ENCODE peak calls at places on chromosome 9, in five cellular contexts. Z is NCI-H460; T is D721Med; G is activated T-cell treated with anti-CD3 and anti-CD28 coated beads, Interleukin-2, amount 50 U/mL, for 72 hours; K is T47D. N is an unnamed sample.

GRCh38 chr9:77092536-77092935 is 73.1 kb downstream of the FOXB2 start:
- DNase-seq in Z (peak; percentile 37), T (no peak), G (no peak), K (peak; percentile 4), N (no peak)

GRCh38 chr9:7150153-7150890 is 392.5 kb downstream of the KDM4C start:
- DNase-seq in Z (no peak), T (no peak), G (no peak), K (no peak), N (no peak)

GRCh38 chr9:87973791-87974292 is 491 bp downstream of the CDK20 start:
- DNase-seq in Z (no peak), T (no peak), G (no peak), K (no peak), N (no peak)

GRCh38 chr9:7967093-7967827 is 167.7 kb upstream of the DMAC1 start:
- DNase-seq in Z (no peak), T (no peak), G (no peak), K (no peak), N (no peak)

GRCh38 chr9:112917027-112917986 is 26.6 kb upstream of the SLC46A2 start:
- DNase-seq in Z (no peak), T (no peak), G (no peak), K (no peak), N (no peak)

GRCh38 chr9:131418143-131419028 is 24.5 kb downstream of the PRRC2B start:
- DNase-seq in Z (no peak), T (no peak), G (no peak), K (peak; percentile 80), N (peak; percentile 85)

GRCh38 chr9:95087659-95088242 is 229.8 kb downstream of the FANCC start:
- DNase-seq in Z (peak; percentile 19), T (no peak), G (no peak), K (peak; percentile 62), N (no peak)

GRCh38 chr9:34072410-34072809 is 23.7 kb upstream of the UBAP2 start:
- DNase-seq in Z (no peak), T (no peak), G (no peak), K (peak; percentile 91), N (peak; percentile 62)

GRCh38 chr9:107102011-107102410 is 181.1 kb upstream of the RAD23B start:
- DNase-seq in Z (no peak), T (no peak), G (no peak), K (no peak), N (no peak)

GRCh38 chr9:113463418-113464285 is at the start of gene RGS3:
- DNase-seq in Z (peak; percentile 62), T (no peak), G (no peak), K (peak; percentile 95), N (peak; percentile 32)

GRCh38 chr9:128383007-128383753 is 12.0 kb downstream of the URM1 start:
- DNase-seq in Z (no peak), T (peak; percentile 53), G (no peak), K (no peak), N (no peak)

GRCh38 chr9:20269620-20270019 is 352.7 kb downstream of the MLLT3 start:
- DNase-seq in Z (no peak), T (no peak), G (no peak), K (no peak), N (no peak)

GRCh38 chr9:89606049-89606481 is 1.3 kb downstream of the GADD45G start:
- DNase-seq in Z (peak; percentile 79), T (no peak), G (peak; percentile 47), K (peak; percentile 87), N (peak; percentile 69)

GRCh38 chr9:93087971-93088655 is 7.9 kb upstream of the CARD19 start:
- DNase-seq in Z (no peak), T (peak; percentile 6), G (no peak), K (no peak), N (no peak)

GRCh38 chr9:33452828-33453271 is 5.5 kb upstream of the AQP3 start:
- DNase-seq in Z (peak; percentile 38), T (peak; percentile 61), G (peak; percentile 71), K (peak; percentile 52), N (no peak)

GRCh38 chr9:92564479-92564878 is 28.7 kb upstream of the ECM2 start:
- DNase-seq in Z (no peak), T (no peak), G (no peak), K (no peak), N (no peak)

GRCh38 chr9:127154390-127155191 is 32.2 kb upstream of the ANGPTL2 start:
- DNase-seq in Z (no peak), T (no peak), G (peak; percentile 23), K (no peak), N (no peak)

GRCh38 chr9:101527066-101527465 is 6.6 kb upstream of the RNF20 start:
- DNase-seq in Z (no peak), T (no peak), G (no peak), K (no peak), N (no peak)

GRCh38 chr9:129273136-129273895 is 95.3 kb upstream of the IER5L start:
- DNase-seq in Z (no peak), T (no peak), G (no peak), K (no peak), N (no peak)

GRCh38 chr9:109904666-109905065 is 124.7 kb downstream of the PALM2AKAP2 start:
- DNase-seq in Z (no peak), T (no peak), G (no peak), K (no peak), N (no peak)

GRCh38 chr9:107683566-107683965 is 194.0 kb upstream of the KLF4 start:
- DNase-seq in Z (no peak), T (no peak), G (no peak), K (no peak), N (no peak)

GRCh38 chr9:7273575-7273974 is 515.8 kb downstream of the KDM4C start:
- DNase-seq in Z (no peak), T (no peak), G (no peak), K (peak; percentile 39), N (no peak)

GRCh38 chr9:31854187-31854586 is 530.3 kb upstream of the ACO1 start:
- DNase-seq in Z (no peak), T (no peak), G (no peak), K (no peak), N (no peak)

GRCh38 chr9:88974641-88975040 is 16.6 kb upstream of the S1PR3 start:
- DNase-seq in Z (no peak), T (no peak), G (no peak), K (no peak), N (no peak)

GRCh38 chr9:121917375-121918335 is 175.5 kb downstream of the TTLL11 start:
- DNase-seq in Z (no peak), T (no peak), G (no peak), K (no peak), N (no peak)

GRCh38 chr9:86706391-86706790 is 240.9 kb downstream of the GAS1 start:
- DNase-seq in Z (no peak), T (no peak), G (no peak), K (no peak), N (no peak)

GRCh38 chr9:114396558-114397218 is 8.9 kb upstream of the AKNA start:
- DNase-seq in Z (peak; percentile 88), T (no peak), G (no peak), K (no peak), N (no peak)

GRCh38 chr9:96166981-96167380 is 135.0 kb downstream of the HSD17B3 start:
- DNase-seq in Z (no peak), T (no peak), G (no peak), K (no peak), N (no peak)

GRCh38 chr9:130156672-130157071 is 15.5 kb upstream of the NCS1 start:
- DNase-seq in Z (no peak), T (no peak), G (no peak), K (peak; percentile 52), N (no peak)

N was measured in LNCaP clone FGC.